ENCODE peak calls at places on chromosomes 7 and 10, in six cellular contexts. One of them, this sample, is unnamed.

GRCh38 chr7:102991077-102991539 is 78.3 kb downstream of the LRRC17 start:
- DNase-seq in H1: no peak
- DNase-seq in HepG2: no peak
- DNase-seq in HCT116: no peak
- DNase-seq in GM12878: no peak
- DNase-seq in SK-N-SH: no peak
- DNase-seq in this sample: no peak

GRCh38 chr7:78127009-78127408 is 328.4 kb downstream of the PHTF2 start:
- DNase-seq in H1: no peak
- DNase-seq in HepG2: no peak
- DNase-seq in HCT116: no peak
- DNase-seq in GM12878: no peak
- DNase-seq in SK-N-SH: no peak
- DNase-seq in this sample: no peak

GRCh38 chr7:131522325-131522920 is 34.0 kb downstream of the PODXL start:
- DNase-seq in H1: no peak
- DNase-seq in HepG2: no peak
- DNase-seq in HCT116: no peak
- DNase-seq in GM12878: no peak
- DNase-seq in SK-N-SH: no peak
- DNase-seq in this sample: no peak

GRCh38 chr10:42953684-42954674 is 122.9 kb upstream of the RET start:
- DNase-seq in H1: peak
- DNase-seq in HepG2: no peak
- DNase-seq in HCT116: no peak
- DNase-seq in GM12878: no peak
- DNase-seq in SK-N-SH: no peak
- DNase-seq in this sample: no peak

GRCh38 chr7:45888185-45888992 is at the start of gene IGFBP1:
- DNase-seq in H1: peak
- DNase-seq in HepG2: peak
- DNase-seq in HCT116: no peak
- DNase-seq in GM12878: no peak
- DNase-seq in SK-N-SH: peak
- DNase-seq in this sample: peak

GRCh38 chr7:28347462-28347861 is 64.9 kb upstream of the CREB5 start:
- DNase-seq in H1: no peak
- DNase-seq in HepG2: no peak
- DNase-seq in HCT116: no peak
- DNase-seq in GM12878: no peak
- DNase-seq in SK-N-SH: no peak
- DNase-seq in this sample: no peak

GRCh38 chr7:128215739-128216138 is 25.3 kb upstream of the LEP start:
- DNase-seq in H1: no peak
- DNase-seq in HepG2: no peak
- DNase-seq in HCT116: no peak
- DNase-seq in GM12878: no peak
- DNase-seq in SK-N-SH: peak
- DNase-seq in this sample: no peak

GRCh38 chr7:135260470-135260869 is 26.8 kb downstream of the STRA8 start:
- DNase-seq in H1: no peak
- DNase-seq in HepG2: no peak
- DNase-seq in HCT116: no peak
- DNase-seq in GM12878: no peak
- DNase-seq in SK-N-SH: no peak
- DNase-seq in this sample: no peak

GRCh38 chr7:76317782-76318487 is 15.5 kb downstream of the HSPB1 start:
- DNase-seq in H1: peak
- DNase-seq in HepG2: peak
- DNase-seq in HCT116: peak
- DNase-seq in GM12878: peak
- DNase-seq in SK-N-SH: peak
- DNase-seq in this sample: peak

GRCh38 chr10:49562893-49563292 is 24.0 kb upstream of the ERCC6 start:
- DNase-seq in H1: no peak
- DNase-seq in HepG2: no peak
- DNase-seq in HCT116: no peak
- DNase-seq in GM12878: no peak
- DNase-seq in SK-N-SH: no peak
- DNase-seq in this sample: no peak

GRCh38 chr10:46546591-46547330 is 9.7 kb downstream of the GPRIN2 start:
- DNase-seq in H1: peak
- DNase-seq in HepG2: no peak
- DNase-seq in HCT116: no peak
- DNase-seq in GM12878: no peak
- DNase-seq in SK-N-SH: no peak
- DNase-seq in this sample: no peak

GRCh38 chr7:155352076-155352752 is 54.5 kb downstream of the INSIG1 start:
- DNase-seq in H1: no peak
- DNase-seq in HepG2: no peak
- DNase-seq in HCT116: no peak
- DNase-seq in GM12878: no peak
- DNase-seq in SK-N-SH: no peak
- DNase-seq in this sample: no peak

GRCh38 chr10:59387951-59388431 is 25.6 kb upstream of the FAM13C start:
- DNase-seq in H1: no peak
- DNase-seq in HepG2: no peak
- DNase-seq in HCT116: no peak
- DNase-seq in GM12878: no peak
- DNase-seq in SK-N-SH: no peak
- DNase-seq in this sample: no peak

GRCh38 chr7:155796381-155797261 is 15.6 kb downstream of the SHH start:
- DNase-seq in H1: peak
- DNase-seq in HepG2: no peak
- DNase-seq in HCT116: no peak
- DNase-seq in GM12878: no peak
- DNase-seq in SK-N-SH: peak
- DNase-seq in this sample: peak

GRCh38 chr7:32048970-32049369 is 21.2 kb downstream of the PDE1C start:
- DNase-seq in H1: no peak
- DNase-seq in HepG2: no peak
- DNase-seq in HCT116: no peak
- DNase-seq in GM12878: peak
- DNase-seq in SK-N-SH: no peak
- DNase-seq in this sample: no peak

GRCh38 chr10:49526624-49527023 is 12.3 kb downstream of the ERCC6 start:
- DNase-seq in H1: no peak
- DNase-seq in HepG2: no peak
- DNase-seq in HCT116: no peak
- DNase-seq in GM12878: no peak
- DNase-seq in SK-N-SH: no peak
- DNase-seq in this sample: no peak

GRCh38 chr10:129690248-129691070 is 223.4 kb downstream of the MGMT start:
- DNase-seq in H1: no peak
- DNase-seq in HepG2: no peak
- DNase-seq in HCT116: no peak
- DNase-seq in GM12878: no peak
- DNase-seq in SK-N-SH: no peak
- DNase-seq in this sample: no peak

GRCh38 chr10:27642023-27642589 is 103.5 kb downstream of the MKX start:
- DNase-seq in H1: no peak
- DNase-seq in HepG2: no peak
- DNase-seq in HCT116: no peak
- DNase-seq in GM12878: no peak
- DNase-seq in SK-N-SH: no peak
- DNase-seq in this sample: no peak

GRCh38 chr10:21989453-21990154 is 13.9 kb downstream of the DNAJC1 start:
- DNase-seq in H1: peak
- DNase-seq in HepG2: peak
- DNase-seq in HCT116: peak
- DNase-seq in GM12878: no peak
- DNase-seq in SK-N-SH: peak
- DNase-seq in this sample: peak

GRCh38 chr7:132782777-132783633 is 206.7 kb upstream of the PLXNA4 start:
- DNase-seq in H1: no peak
- DNase-seq in HepG2: no peak
- DNase-seq in HCT116: no peak
- DNase-seq in GM12878: no peak
- DNase-seq in SK-N-SH: no peak
- DNase-seq in this sample: no peak

GRCh38 chr7:135434047-135434446 is 75.9 kb downstream of the CNOT4 start:
- DNase-seq in H1: no peak
- DNase-seq in HepG2: peak
- DNase-seq in HCT116: no peak
- DNase-seq in GM12878: no peak
- DNase-seq in SK-N-SH: no peak
- DNase-seq in this sample: no peak

GRCh38 chr7:22361795-22362194 is 4.8 kb upstream of the RAPGEF5 start:
- DNase-seq in H1: no peak
- DNase-seq in HepG2: no peak
- DNase-seq in HCT116: no peak
- DNase-seq in GM12878: no peak
- DNase-seq in SK-N-SH: no peak
- DNase-seq in this sample: peak

GRCh38 chr7:4040031-4040928 is 641.8 kb upstream of the FOXK1 start:
- DNase-seq in H1: peak
- DNase-seq in HepG2: no peak
- DNase-seq in HCT116: no peak
- DNase-seq in GM12878: no peak
- DNase-seq in SK-N-SH: peak
- DNase-seq in this sample: no peak

GRCh38 chr7:22147113-22147512 is 201.4 kb upstream of the CDCA7L start:
- DNase-seq in H1: no peak
- DNase-seq in HepG2: no peak
- DNase-seq in HCT116: no peak
- DNase-seq in GM12878: no peak
- DNase-seq in SK-N-SH: peak
- DNase-seq in this sample: no peak

GRCh38 chr7:64882341-64883112 is 20.5 kb upstream of the ZNF273 start:
- DNase-seq in H1: no peak
- DNase-seq in HepG2: no peak
- DNase-seq in HCT116: no peak
- DNase-seq in GM12878: no peak
- DNase-seq in SK-N-SH: peak
- DNase-seq in this sample: no peak
- TF ChIP-seq JUND in H1: no peak
- TF ChIP-seq JUND in HepG2: no peak
- TF ChIP-seq JUND in HCT116: no peak
- TF ChIP-seq JUND in GM12878: no peak
- TF ChIP-seq JUND in SK-N-SH: no peak
- TF ChIP-seq JUND in this sample: no peak

DNA sequence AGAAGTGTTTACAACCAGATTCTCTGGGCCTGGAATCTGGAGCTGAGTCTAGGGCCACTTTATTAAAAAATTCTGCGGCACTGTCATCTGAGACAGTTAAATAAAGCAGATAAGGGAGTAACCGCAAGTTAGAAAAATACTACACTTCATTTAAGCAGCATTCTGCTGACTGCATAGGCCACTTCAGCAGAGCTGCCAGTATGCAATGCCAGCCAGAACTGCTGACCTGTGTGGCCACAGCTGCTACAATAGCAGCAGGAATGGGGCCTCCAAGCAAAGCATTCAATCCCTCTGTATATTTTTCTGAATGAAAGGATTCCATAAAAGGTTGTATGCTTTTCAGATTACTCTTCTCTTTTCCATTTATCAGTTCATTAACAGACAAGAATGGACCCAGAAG is 136.0 kb downstream of the COL28A1 start:
- DNase-seq in H1: no peak
- DNase-seq in HepG2: no peak
- DNase-seq in HCT116: no peak
- DNase-seq in GM12878: no peak
- DNase-seq in SK-N-SH: no peak
- DNase-seq in this sample: no peak
- TF ChIP-seq JUND in H1: no peak
- TF ChIP-seq JUND in HepG2: no peak
- TF ChIP-seq JUND in HCT116: no peak
- TF ChIP-seq JUND in GM12878: no peak
- TF ChIP-seq JUND in SK-N-SH: no peak
- TF ChIP-seq JUND in this sample: no peak

GRCh38 chr10:68353537-68353936 is 20.8 kb upstream of the PBLD start:
- DNase-seq in H1: no peak
- DNase-seq in HepG2: no peak
- DNase-seq in HCT116: no peak
- DNase-seq in GM12878: no peak
- DNase-seq in SK-N-SH: no peak
- DNase-seq in this sample: no peak

GRCh38 chr10:68346774-68347173 is 14.0 kb upstream of the PBLD start:
- DNase-seq in H1: no peak
- DNase-seq in HepG2: no peak
- DNase-seq in HCT116: no peak
- DNase-seq in GM12878: no peak
- DNase-seq in SK-N-SH: no peak
- DNase-seq in this sample: no peak

GRCh38 chr10:68342909-68343516 is 10.3 kb upstream of the PBLD start:
- DNase-seq in H1: no peak
- DNase-seq in HepG2: no peak
- DNase-seq in HCT116: no peak
- DNase-seq in GM12878: no peak
- DNase-seq in SK-N-SH: no peak
- DNase-seq in this sample: no peak

GRCh38 chr10:68345621-68346020 is 12.9 kb upstream of the PBLD start:
- DNase-seq in H1: no peak
- DNase-seq in HepG2: no peak
- DNase-seq in HCT116: no peak
- DNase-seq in GM12878: no peak
- DNase-seq in SK-N-SH: no peak
- DNase-seq in this sample: no peak

GRCh38 chr10:68348265-68348741 is 15.6 kb upstream of the PBLD start:
- DNase-seq in H1: no peak
- DNase-seq in HepG2: peak
- DNase-seq in HCT116: peak
- DNase-seq in GM12878: no peak
- DNase-seq in SK-N-SH: peak
- DNase-seq in this sample: peak
- TF ChIP-seq JUND in H1: no peak
- TF ChIP-seq JUND in HepG2: no peak
- TF ChIP-seq JUND in HCT116: no peak
- TF ChIP-seq JUND in GM12878: no peak
- TF ChIP-seq JUND in SK-N-SH: no peak
- TF ChIP-seq JUND in this sample: no peak

DNA sequence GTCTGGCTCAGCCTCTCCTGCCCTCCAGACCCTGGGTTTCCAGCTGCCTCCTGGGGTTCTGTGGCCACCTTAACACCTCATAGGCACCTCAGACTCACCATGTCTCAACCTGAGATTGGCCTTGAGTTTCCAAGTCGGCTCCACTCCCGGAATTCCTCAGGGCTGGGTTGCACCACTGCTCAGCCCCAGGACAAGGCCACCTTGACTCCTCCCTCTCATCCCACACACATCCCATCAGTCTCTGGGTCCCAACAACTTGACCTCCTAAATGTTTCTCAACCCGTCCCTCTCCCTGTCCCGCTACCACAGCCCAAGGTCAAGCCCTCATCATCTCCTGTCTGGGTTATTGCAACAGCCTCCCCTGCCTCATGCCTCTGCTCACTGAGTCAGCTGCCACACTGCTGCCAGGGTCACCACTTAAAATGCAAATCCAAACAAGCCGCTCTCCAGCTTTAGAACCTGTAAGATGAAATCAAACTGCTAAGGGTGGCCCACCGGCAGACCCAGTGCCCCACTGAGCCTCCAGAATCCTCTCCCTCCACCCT is 90.9 kb upstream of the ZMIZ1 start:
- DNase-seq in H1: no peak
- DNase-seq in HepG2: peak
- DNase-seq in HCT116: no peak
- DNase-seq in GM12878: no peak
- DNase-seq in SK-N-SH: no peak
- DNase-seq in this sample: no peak
- TF ChIP-seq JUND in H1: no peak
- TF ChIP-seq JUND in HepG2: no peak
- TF ChIP-seq JUND in HCT116: no peak
- TF ChIP-seq JUND in GM12878: no peak
- TF ChIP-seq JUND in SK-N-SH: no peak
- TF ChIP-seq JUND in this sample: no peak

This sample was measured in T47D.